ENCODE peak calls at places on chromosomes 6 and 20, in ten cellular contexts. X is osteocyte; J is T1000; Q is LHCN-M2; Y is CD8-positive, alpha-beta memory T cell; S is T-helper 2 cell; B is cardiac muscle cell; H is HCEC 1CT; D is lower lobe of right lung; L is uterus. Z is an unnamed sample.

GRCh38 chr6:48957781-48958180 is 505.3 kb downstream of the MMUT start:
- DNase-seq in S (no peak), D (no peak), L (no peak), B (no peak), J (no peak), X (no peak), Y (no peak), H (no peak), Q (no peak), Z (no peak)

GRCh38 chr20:10236540-10237533 is 18.2 kb downstream of the SNAP25 start:
- DNase-seq in L (no peak), S (no peak), B (no peak), Y (no peak), D (no peak), Q (peak; percentile 35), H (no peak), X (no peak), J (no peak), Z (no peak)

GRCh38 chr20:17533396-17533795 is 2.2 kb upstream of the BFSP1 start:
- DNase-seq in B (peak; percentile 44), L (no peak), D (no peak), H (peak; percentile 57), S (no peak), Y (no peak), X (no peak), J (no peak), Q (peak; percentile 64), Z (peak; percentile 13)

GRCh38 chr20:41141153-41141815 is 3.9 kb downstream of the PLCG1 start:
- DNase-seq in H (peak; percentile 22), X (no peak), S (no peak), J (no peak), L (no peak), B (no peak), Y (no peak), Q (peak; percentile 92), D (no peak), Z (no peak)

GRCh38 chr6:134171517-134171916 is 119.1 kb upstream of the SLC2A12 start:
- DNase-seq in L (no peak), B (no peak), H (no peak), Y (no peak), X (no peak), Q (no peak), S (no peak), J (no peak), D (no peak), Z (no peak)

GRCh38 chr20:61494763-61495595 is 242.9 kb downstream of the CDH4 start:
- DNase-seq in Y (no peak), B (no peak), H (no peak), L (no peak), X (peak; percentile 76), D (no peak), J (no peak), S (no peak), Q (no peak), Z (no peak)

GRCh38 chr6:84671188-84671587 is 93.2 kb downstream of the TBX18 start:
- DNase-seq in D (no peak), J (no peak), H (no peak), Y (no peak), S (no peak), Q (no peak), X (no peak), B (no peak), L (no peak), Z (no peak)

GRCh38 chr6:118678866-118679265 is 27.5 kb upstream of the CEP85L start:
- DNase-seq in Q (no peak), Y (no peak), S (no peak), B (no peak), X (no peak), J (no peak), H (no peak), L (no peak), D (no peak), Z (no peak)

GRCh38 chr6:4134841-4135664 is at the start of gene ECI2:
- DNase-seq in Y (no peak), Q (peak; percentile 71), D (peak; percentile 86), X (peak; percentile 87), H (peak; percentile 73), J (peak; percentile 58), B (no peak), L (no peak), S (no peak), Z (no peak)

GRCh38 chr6:31607317-31607716 is 7.7 kb upstream of the AIF1 start:
- DNase-seq in X (no peak), D (no peak), H (no peak), S (no peak), L (no peak), Q (no peak), J (no peak), B (no peak), Y (no peak), Z (no peak)

GRCh38 chr6:139698526-139699182 is 324.2 kb upstream of the CITED2 start:
- DNase-seq in D (no peak), B (no peak), J (no peak), H (no peak), Y (no peak), S (no peak), Q (peak; percentile 11), L (no peak), X (no peak), Z (no peak)

GRCh38 chr6:24576452-24576851 is 69.5 kb downstream of the KIAA0319 start:
- DNase-seq in J (no peak), H (no peak), D (no peak), Q (no peak), S (no peak), L (no peak), X (no peak), B (no peak), Y (no peak), Z (no peak)

GRCh38 chr6:141394125-141394536 is 738.6 kb upstream of the GJE1 start:
- DNase-seq in S (no peak), D (no peak), B (no peak), X (no peak), H (no peak), J (no peak), Y (no peak), Q (no peak), L (no peak), Z (no peak)

GRCh38 chr6:106746660-106747059 is 117.3 kb downstream of the QRSL1 start:
- DNase-seq in H (peak; percentile 58), B (peak; percentile 63), Q (peak; percentile 95), D (no peak), X (no peak), J (peak; percentile 60), S (no peak), Y (no peak), L (no peak), Z (no peak)

Z was measured in DND-41.